ENCODE peak calls at places on chromosome 3, in seven cellular contexts. Q is HCT116, Z is breast epithelium, F is tibial nerve, X is esophagus muscularis mucosa, S is NB4, I is heart left ventricle. Y is an unnamed sample.

GRCh38 chr3:168544097-168544957 is 448.6 kb upstream of the GOLIM4 start:
- DNase-seq in Q (peak; percentile 3), Z (no peak), F (no peak), X (no peak), S (no peak), I (no peak), Y (no peak)

GRCh38 chr3:188169826-188170455 is 16.0 kb downstream of the LPP start:
- DNase-seq in Q (no peak), Z (no peak), F (peak; percentile 79), X (no peak), S (no peak), I (peak; percentile 71), Y (peak; percentile 42)

GRCh38 chr3:16286161-16286560 is 21.1 kb downstream of the OXNAD1 start:
- DNase-seq in Q (no peak), Z (no peak), F (no peak), X (no peak), S (no peak), I (no peak), Y (no peak)

GRCh38 chr3:42230860-42231259 is 35.1 kb downstream of the CCK start:
- DNase-seq in Q (no peak), Z (no peak), F (no peak), X (no peak), S (no peak), I (no peak), Y (no peak)

GRCh38 chr3:13561376-13561775 is 12.5 kb downstream of the FBLN2 start:
- DNase-seq in Q (no peak), Z (no peak), F (no peak), X (no peak), S (peak; percentile 22), I (no peak), Y (no peak)

GRCh38 chr3:64109438-64109837 is 86.1 kb upstream of the PSMD6 start:
- DNase-seq in Q (no peak), Z (no peak), F (no peak), X (no peak), S (no peak), I (no peak), Y (no peak)

GRCh38 chr3:41356775-41357174 is 157.5 kb downstream of the CTNNB1 start:
- DNase-seq in Q (no peak), Z (no peak), F (no peak), X (no peak), S (no peak), I (no peak), Y (no peak)

GRCh38 chr3:138089091-138089490 is 26.3 kb downstream of the DZIP1L start:
- DNase-seq in Q (no peak), Z (no peak), F (no peak), X (no peak), S (no peak), I (no peak), Y (no peak)

GRCh38 chr3:152026033-152026556 is 152.7 kb downstream of the SUCNR1 start:
- DNase-seq in Q (peak; percentile 62), Z (no peak), F (no peak), X (no peak), S (peak; percentile 57), I (no peak), Y (no peak)

GRCh38 chr3:111454551-111454950 is 87.4 kb upstream of the CD96 start:
- DNase-seq in Q (no peak), Z (no peak), F (no peak), X (no peak), S (no peak), I (no peak), Y (no peak)

GRCh38 chr3:34106879-34107278 is 308.4 kb downstream of the PDCD6IP start:
- DNase-seq in Q (peak; percentile 2), Z (no peak), F (no peak), X (no peak), S (peak; percentile 55), I (no peak), Y (no peak)

GRCh38 chr3:76199382-76199781 is 414.0 kb upstream of the ZNF717 start:
- DNase-seq in Q (no peak), Z (no peak), F (no peak), X (no peak), S (no peak), I (no peak), Y (no peak)

GRCh38 chr3:195236076-195236798 is 34.7 kb downstream of the XXYLT1 start:
- DNase-seq in Q (no peak), Z (no peak), F (no peak), X (peak; percentile 53), S (no peak), I (no peak), Y (peak; percentile 13)

GRCh38 chr3:165729756-165730155 is 107.5 kb downstream of the BCHE start:
- DNase-seq in Q (no peak), Z (no peak), F (no peak), X (no peak), S (no peak), I (no peak), Y (no peak)

GRCh38 chr3:47404420-47404819 is 23.6 kb downstream of the PTPN23 start:
- DNase-seq in Q (no peak), Z (no peak), F (no peak), X (no peak), S (no peak), I (no peak), Y (peak; percentile 66)

GRCh38 chr3:186869253-186870235 is 27.0 kb downstream of the ADIPOQ start:
- DNase-seq in Q (no peak), Z (no peak), F (no peak), X (no peak), S (no peak), I (no peak), Y (no peak)

GRCh38 chr3:97821810-97822775 is at the start of gene CRYBG3:
- DNase-seq in Q (peak; percentile 35), Z (peak; percentile 80), F (peak; percentile 52), X (peak; percentile 93), S (peak; percentile 90), I (peak; percentile 89), Y (peak; percentile 80)

GRCh38 chr3:188194327-188194726 is 40.4 kb downstream of the LPP start:
- DNase-seq in Q (no peak), Z (no peak), F (no peak), X (no peak), S (no peak), I (no peak), Y (no peak)

GRCh38 chr3:55720614-55721013 is 233.5 kb upstream of the WNT5A start:
- DNase-seq in Q (no peak), Z (no peak), F (no peak), X (no peak), S (no peak), I (no peak), Y (no peak)

GRCh38 chr3:117193390-117193789 is 483.8 kb downstream of the TUSC7 start:
- DNase-seq in Q (no peak), Z (no peak), F (no peak), X (no peak), S (no peak), I (no peak), Y (no peak)

GRCh38 chr3:10283638-10284037 is 9.1 kb downstream of the GHRL start:
- DNase-seq in Q (no peak), Z (peak; percentile 64), F (no peak), X (no peak), S (no peak), I (no peak), Y (no peak)

GRCh38 chr3:81380234-81380633 is 381.2 kb downstream of the GBE1 start:
- DNase-seq in Q (no peak), Z (no peak), F (no peak), X (no peak), S (no peak), I (no peak), Y (no peak)

GRCh38 chr3:37942646-37943045 is 47.9 kb upstream of the VILL start:
- DNase-seq in Q (no peak), Z (no peak), F (no peak), X (peak; percentile 70), S (no peak), I (no peak), Y (no peak)

GRCh38 chr3:191085091-191085490 is 114.0 kb upstream of the OSTN start:
- DNase-seq in Q (no peak), Z (no peak), F (no peak), X (no peak), S (no peak), I (no peak), Y (no peak)

GRCh38 chr3:181454451-181455027 is 257.2 kb upstream of the SOX2 start:
- DNase-seq in Q (no peak), Z (no peak), F (no peak), X (no peak), S (no peak), I (no peak), Y (no peak)
- H3K4me3 ChIP-seq in Q (no peak overlapping the region), Z (no peak overlapping the region), F (no peak overlapping the region), X (no peak overlapping the region), S (no peak overlapping the region), I (no peak overlapping the region), Y (no peak overlapping the region)

DNA sequence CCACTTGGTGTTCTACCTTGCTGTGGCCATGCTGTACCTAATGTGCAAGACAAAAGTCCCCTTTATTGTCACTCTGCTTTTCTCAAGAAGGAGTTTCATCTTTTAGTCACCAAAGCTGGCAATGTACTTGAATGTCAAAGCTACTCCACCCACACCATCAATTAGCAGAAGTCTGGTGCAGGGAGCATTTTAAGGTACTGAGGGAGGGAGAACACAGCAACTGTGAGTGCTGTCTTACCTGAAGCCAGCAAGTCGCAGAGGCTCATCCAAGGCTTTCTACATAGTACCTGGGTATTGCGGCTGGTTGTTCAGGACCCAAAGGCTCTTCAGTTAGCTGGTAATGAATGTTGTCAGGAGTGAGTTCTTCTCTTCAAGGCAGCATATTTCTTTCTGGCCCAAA is 820.4 kb downstream of the OTOL1 start:
- DNase-seq in Q (no peak), Z (no peak), F (no peak), X (no peak), S (no peak), I (no peak), Y (no peak)
- TF ChIP-seq POLR2A in Q (no peak), Z (no peak), F (no peak), X (no peak), S (no peak), I (no peak), Y (no peak)

DNA sequence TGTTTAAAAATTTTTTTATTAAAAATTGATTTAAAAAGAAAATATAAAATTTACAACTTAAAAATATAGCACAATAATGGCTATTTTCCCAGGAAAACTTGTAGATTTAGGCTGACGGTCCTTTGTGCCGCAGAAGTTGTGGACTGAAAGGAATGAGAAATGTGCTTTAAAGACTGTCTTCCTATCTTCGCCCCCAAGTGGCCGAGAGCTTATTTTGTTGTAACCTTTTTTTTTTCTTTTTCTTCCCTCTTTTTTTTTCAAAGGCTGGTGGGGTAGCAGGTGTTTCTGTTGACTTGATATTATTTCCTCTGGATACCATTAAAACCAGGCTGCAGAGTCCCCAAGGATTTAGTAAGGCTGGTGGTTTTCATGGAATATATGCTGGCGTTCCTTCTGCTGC is 15.5 kb downstream of the SLC25A26 start:
- DNase-seq in Q (peak; percentile 2), Z (no peak), F (no peak), X (no peak), S (peak; percentile 11), I (no peak), Y (no peak)
- TF ChIP-seq CTCF in Q (no peak), Z (no peak), F (no peak), X (no peak), S (no peak), I (no peak), Y (no peak)

GRCh38 chr3:87359807-87360206 is 83.4 kb upstream of the POU1F1 start:
- DNase-seq in Q (no peak), Z (peak; percentile 60), F (no peak), X (no peak), S (no peak), I (no peak), Y (no peak)
- H3K4me3 ChIP-seq in Q (no peak overlapping the region), Z (no peak overlapping the region), F (no peak overlapping the region), X (no peak overlapping the region), S (no peak overlapping the region), I (no peak overlapping the region), Y (no peak overlapping the region)

Y was measured in ovary.